ENCODE peak calls at places on chromosome 9, in six cellular contexts. P, Q, B, M, U and N are unnamed samples.

GRCh38 chr9:99050292-99050911 is 54.5 kb upstream of the TGFBR1 start:
- DNase-seq in P (no peak), Q (no peak), B (peak; percentile 67), M (no peak), U (peak; percentile 92), N (no peak)

GRCh38 chr9:76591256-76591950 is 132.4 kb downstream of the GCNT1 start:
- DNase-seq in P (no peak), Q (no peak), B (peak; percentile 51), M (no peak), U (no peak), N (no peak)

GRCh38 chr9:93601666-93602065 is 25.3 kb downstream of the PHF2 start:
- DNase-seq in P (no peak), Q (no peak), B (no peak), M (no peak), U (no peak), N (no peak)

GRCh38 chr9:90659626-90660364 is 17.2 kb upstream of the DIRAS2 start:
- DNase-seq in P (no peak), Q (no peak), B (peak; percentile 23), M (no peak), U (peak; percentile 88), N (no peak)

GRCh38 chr9:113298924-113299770 is 4.0 kb downstream of the RNF183 start:
- DNase-seq in P (no peak), Q (no peak), B (no peak), M (no peak), U (no peak), N (no peak)

GRCh38 chr9:89993678-89994630 is 389.1 kb downstream of the GADD45G start:
- DNase-seq in P (no peak), Q (no peak), B (no peak), M (no peak), U (peak; percentile 43), N (no peak)

GRCh38 chr9:72661401-72662135 is 140.2 kb downstream of the TMC1 start:
- DNase-seq in P (no peak), Q (no peak), B (peak; percentile 91), M (no peak), U (no peak), N (no peak)

GRCh38 chr9:84381508-84381907 is 41.0 kb upstream of the SLC28A3 start:
- DNase-seq in P (no peak), Q (no peak), B (no peak), M (no peak), U (no peak), N (no peak)

GRCh38 chr9:2824564-2824963 is 19.3 kb downstream of the PUM3 start:
- DNase-seq in P (peak; percentile 38), Q (no peak), B (peak; percentile 2), M (no peak), U (no peak), N (no peak)

GRCh38 chr9:101605547-101605946 is 10.8 kb upstream of the PPP3R2 start:
- DNase-seq in P (no peak), Q (no peak), B (no peak), M (no peak), U (no peak), N (no peak)

GRCh38 chr9:76401580-76402354 is 7.5 kb upstream of the RFK start:
- DNase-seq in P (no peak), Q (no peak), B (no peak), M (no peak), U (no peak), N (no peak)

GRCh38 chr9:129497837-129498450 is 123.0 kb downstream of the C9orf50 start:
- DNase-seq in P (peak; percentile 56), Q (no peak), B (no peak), M (no peak), U (no peak), N (no peak)
- H3K4me3 ChIP-seq in P (peak overlapping the region; percentile 58), Q (peak overlapping the region; percentile 76), B (peak overlapping the region; percentile 52), M (no peak overlapping the region), U (peak overlapping the region; percentile 19), N (peak overlapping the region; percentile 76)

GRCh38 chr9:133428579-133429215 is 6.5 kb downstream of the ADAMTS13 start:
- DNase-seq in P (no peak), Q (no peak), B (no peak), M (no peak), U (no peak), N (no peak)
- H3K4me3 ChIP-seq in P (peak overlapping the region; percentile 50), Q (no peak overlapping the region), B (no peak overlapping the region), M (no peak overlapping the region), U (no peak overlapping the region), N (peak overlapping the region; percentile 47)

GRCh38 chr9:14365667-14366066 is 51.7 kb upstream of the NFIB start:
- DNase-seq in P (no peak), Q (peak; percentile 4), B (peak; percentile 70), M (no peak), U (no peak), N (no peak)
- H3K4me3 ChIP-seq in P (no peak overlapping the region), Q (no peak overlapping the region), B (no peak overlapping the region), M (no peak overlapping the region), U (no peak overlapping the region), N (no peak overlapping the region)

DNA sequence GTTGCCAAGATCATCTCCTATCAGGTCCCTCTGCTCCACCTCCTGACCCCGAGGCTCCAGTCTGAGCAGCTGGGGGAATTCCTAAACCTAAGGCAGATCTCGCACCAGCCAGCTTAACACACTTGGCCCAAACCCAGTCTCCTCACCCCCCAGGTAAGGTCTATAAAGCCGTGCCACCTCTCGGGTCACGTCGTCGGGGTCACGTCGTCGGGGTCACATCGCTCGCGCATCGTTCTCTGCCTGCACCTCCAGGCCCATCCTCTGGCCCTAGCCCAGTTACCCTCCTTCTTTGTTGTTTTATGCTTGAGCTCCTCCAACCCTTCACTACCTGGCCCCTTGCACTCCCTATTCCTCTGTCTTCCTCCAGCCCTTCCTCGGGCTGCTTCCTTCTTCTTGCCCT is 77.2 kb downstream of the CTSL start:
- DNase-seq in P (no peak), Q (no peak), B (no peak), M (no peak), U (peak; percentile 25), N (no peak)
- H3K4me3 ChIP-seq in P (no peak overlapping the region), Q (no peak overlapping the region), B (no peak overlapping the region), M (no peak overlapping the region), U (no peak overlapping the region), N (no peak overlapping the region)

GRCh38 chr9:111900934-111901612 is 4.5 kb downstream of the UGCG start:
- DNase-seq in P (no peak), Q (no peak), B (peak; percentile 33), M (no peak), U (no peak), N (no peak)
- H3K4me3 ChIP-seq in P (peak overlapping the region; percentile 11), Q (peak overlapping the region; percentile 91), B (no peak overlapping the region), M (no peak overlapping the region), U (no peak overlapping the region), N (no peak overlapping the region)

GRCh38 chr9:128405077-128405779 is 15.4 kb upstream of the CERCAM start:
- DNase-seq in P (no peak), Q (no peak), B (no peak), M (no peak), U (no peak), N (no peak)
- H3K4me3 ChIP-seq in P (no peak overlapping the region), Q (no peak overlapping the region), B (no peak overlapping the region), M (no peak overlapping the region), U (no peak overlapping the region), N (peak overlapping the region; percentile 5)

GRCh38 chr9:120580591-120580896 is 577 bp upstream of the CDK5RAP2 start:
- DNase-seq in P (no peak), Q (no peak), B (no peak), M (no peak), U (no peak), N (no peak)
- H3K4me3 ChIP-seq in P (peak overlapping the region; percentile 90), Q (peak overlapping the region; percentile 27), B (peak overlapping the region; percentile 33), M (peak overlapping the region; percentile 59), U (peak overlapping the region; percentile 79), N (peak overlapping the region; percentile 94)

GRCh38 chr9:27086818-27087680 is 22.0 kb upstream of the TEK start:
- DNase-seq in P (no peak), Q (peak; percentile 70), B (peak; percentile 85), M (no peak), U (no peak), N (no peak)
- H3K4me3 ChIP-seq in P (no peak overlapping the region), Q (no peak overlapping the region), B (no peak overlapping the region), M (no peak overlapping the region), U (no peak overlapping the region), N (no peak overlapping the region)

GRCh38 chr9:79384091-79384490 is 187.7 kb upstream of the TLE4 start:
- DNase-seq in P (no peak), Q (no peak), B (no peak), M (no peak), U (no peak), N (no peak)
- H3K4me3 ChIP-seq in P (no peak overlapping the region), Q (no peak overlapping the region), B (no peak overlapping the region), M (no peak overlapping the region), U (no peak overlapping the region), N (no peak overlapping the region)

GRCh38 chr9:136513191-136513590 is 30.4 kb upstream of the SEC16A start:
- DNase-seq in P (no peak), Q (no peak), B (no peak), M (no peak), U (no peak), N (no peak)

GRCh38 chr9:136512651-136513066 is 29.8 kb upstream of the SEC16A start:
- DNase-seq in P (no peak), Q (no peak), B (no peak), M (peak; percentile 9), U (no peak), N (no peak)

GRCh38 chr9:136510561-136510960 is 27.7 kb upstream of the SEC16A start:
- DNase-seq in P (no peak), Q (no peak), B (no peak), M (no peak), U (no peak), N (no peak)

GRCh38 chr9:136511144-136511669 is 28.4 kb upstream of the SEC16A start:
- DNase-seq in P (no peak), Q (no peak), B (no peak), M (no peak), U (no peak), N (no peak)

GRCh38 chr9:136511670-136512592 is 29.1 kb upstream of the SEC16A start:
- DNase-seq in P (no peak), Q (no peak), B (no peak), M (no peak), U (no peak), N (peak; percentile 83)
- H3K4me3 ChIP-seq in P (no peak overlapping the region), Q (no peak overlapping the region), B (no peak overlapping the region), M (no peak overlapping the region), U (no peak overlapping the region), N (no peak overlapping the region)